ENCODE peak calls at places on chromosomes 11 and 22, in nine cellular contexts. G is retinal pigment epithelial cell; D is brain microvascular endothelial cell; P is fibroblast of lung; N is stimulated activated CD8-positive, alpha-beta memory T cell treated with anti-CD3 and anti-CD28 coated beads, Interleukin-4, amount 100 ng/mL, for 4 hours; Q is NCI-H526 treated with DMSO at 0.1 percent for 48 hours; L is Kasumi-1; Z is C1 segment of cervical spinal cord; V is NCI-H226. J is an unnamed sample.

GRCh38 chr11:67640021-67640757 is 626 bp upstream of the TBX10 start:
- DNase-seq in G (no peak), D (peak), P (peak), N (no peak), Q (peak), L (peak), Z (no peak), V (peak), J (peak)

GRCh38 chr11:63670738-63671321 is 346 bp downstream of the ATL3 start:
- DNase-seq in G (no peak), D (no peak), P (peak), N (no peak), Q (peak), L (peak), Z (peak), V (peak), J (peak)

GRCh38 chr11:118572075-118572913 is at the start of gene ARCN1:
- DNase-seq in G (no peak), D (peak), P (peak), N (peak), Q (peak), L (peak), Z (peak), V (peak), J (peak)

GRCh38 chr22:23557036-23557435 is 23.1 kb downstream of the IGLL1 start:
- DNase-seq in G (no peak), D (no peak), P (no peak), N (no peak), Q (no peak), L (no peak), Z (no peak), V (no peak), J (no peak)

GRCh38 chr22:25146906-25147754 is 52.5 kb upstream of the CRYBB3 start:
- DNase-seq in G (no peak), D (no peak), P (no peak), N (no peak), Q (no peak), L (no peak), Z (no peak), V (no peak), J (no peak)

GRCh38 chr11:125551835-125552342 is 17.4 kb upstream of the EI24 start:
- DNase-seq in G (no peak), D (no peak), P (no peak), N (no peak), Q (no peak), L (no peak), Z (no peak), V (no peak), J (no peak)

GRCh38 chr11:13247606-13248320 is 29.8 kb upstream of the BMAL1 start:
- DNase-seq in G (no peak), D (no peak), P (no peak), N (no peak), Q (no peak), L (no peak), Z (no peak), V (no peak), J (no peak)

GRCh38 chr11:36492724-36493304 is 17.3 kb downstream of the TRAF6 start:
- DNase-seq in G (no peak), D (peak), P (peak), N (no peak), Q (peak), L (peak), Z (no peak), V (no peak), J (peak)

GRCh38 chr11:35380603-35381002 is 38.8 kb downstream of the SLC1A2 start:
- DNase-seq in G (no peak), D (peak), P (no peak), N (no peak), Q (no peak), L (no peak), Z (no peak), V (no peak), J (no peak)

GRCh38 chr11:2737876-2738275 is 38.1 kb upstream of the KCNQ1OT1 start:
- DNase-seq in G (no peak), D (no peak), P (peak), N (no peak), Q (no peak), L (no peak), Z (no peak), V (peak), J (no peak)

GRCh38 chr11:119347242-119347641 is 737 bp upstream of the MFRP start:
- DNase-seq in G (no peak), D (no peak), P (no peak), N (no peak), Q (no peak), L (no peak), Z (no peak), V (no peak), J (no peak)

J was measured in AG08396.